ENCODE peak calls at places on chromosomes 7 and 10, in seven cellular contexts. One of them, this sample, is unnamed.

GRCh38 chr10:113202011-113202410 is 252.0 kb downstream of the TCF7L2 start:
- DNase-seq in AG10803: no peak
- DNase-seq in WERI-Rb-1: no peak
- DNase-seq in GM12878: no peak
- DNase-seq in HCT116: no peak
- DNase-seq in small intestine: no peak
- DNase-seq in fibroblast of pulmonary artery: no peak
- DNase-seq in this sample: no peak

GRCh38 chr10:45452743-45453452 is 78.9 kb downstream of the ALOX5 start:
- DNase-seq in AG10803: no peak
- DNase-seq in WERI-Rb-1: no peak
- DNase-seq in GM12878: no peak
- DNase-seq in HCT116: no peak
- DNase-seq in small intestine: no peak
- DNase-seq in fibroblast of pulmonary artery: no peak
- DNase-seq in this sample: no peak

GRCh38 chr7:99707096-99707495 is 27.3 kb upstream of the CYP3A5 start:
- DNase-seq in AG10803: peak
- DNase-seq in WERI-Rb-1: no peak
- DNase-seq in GM12878: no peak
- DNase-seq in HCT116: no peak
- DNase-seq in small intestine: no peak
- DNase-seq in fibroblast of pulmonary artery: peak
- DNase-seq in this sample: no peak

GRCh38 chr7:80392229-80393169 is 119.4 kb downstream of the GNAT3 start:
- DNase-seq in AG10803: peak
- DNase-seq in WERI-Rb-1: no peak
- DNase-seq in GM12878: no peak
- DNase-seq in HCT116: peak
- DNase-seq in small intestine: peak
- DNase-seq in fibroblast of pulmonary artery: peak
- DNase-seq in this sample: no peak

GRCh38 chr10:129645487-129645886 is 178.4 kb downstream of the MGMT start:
- DNase-seq in AG10803: no peak
- DNase-seq in WERI-Rb-1: no peak
- DNase-seq in GM12878: no peak
- DNase-seq in HCT116: no peak
- DNase-seq in small intestine: no peak
- DNase-seq in fibroblast of pulmonary artery: no peak
- DNase-seq in this sample: no peak

GRCh38 chr10:35595106-35595505 is 10.0 kb upstream of the GJD4 start:
- DNase-seq in AG10803: no peak
- DNase-seq in WERI-Rb-1: no peak
- DNase-seq in GM12878: no peak
- DNase-seq in HCT116: no peak
- DNase-seq in small intestine: no peak
- DNase-seq in fibroblast of pulmonary artery: no peak
- DNase-seq in this sample: no peak

GRCh38 chr7:81301815-81302214 is 383.0 kb upstream of the SEMA3C start:
- DNase-seq in AG10803: no peak
- DNase-seq in WERI-Rb-1: no peak
- DNase-seq in GM12878: no peak
- DNase-seq in HCT116: no peak
- DNase-seq in small intestine: peak
- DNase-seq in fibroblast of pulmonary artery: no peak
- DNase-seq in this sample: no peak

GRCh38 chr7:106057204-106057961 is 54.7 kb downstream of the SYPL1 start:
- DNase-seq in AG10803: no peak
- DNase-seq in WERI-Rb-1: no peak
- DNase-seq in GM12878: no peak
- DNase-seq in HCT116: no peak
- DNase-seq in small intestine: no peak
- DNase-seq in fibroblast of pulmonary artery: no peak
- DNase-seq in this sample: no peak

GRCh38 chr7:15166620-15167019 is 264.1 kb upstream of the DGKB start:
- DNase-seq in AG10803: no peak
- DNase-seq in WERI-Rb-1: no peak
- DNase-seq in GM12878: no peak
- DNase-seq in HCT116: no peak
- DNase-seq in small intestine: no peak
- DNase-seq in fibroblast of pulmonary artery: no peak
- DNase-seq in this sample: no peak

GRCh38 chr7:123727071-123727837 is 21.5 kb downstream of the WASL start:
- DNase-seq in AG10803: peak
- DNase-seq in WERI-Rb-1: no peak
- DNase-seq in GM12878: no peak
- DNase-seq in HCT116: no peak
- DNase-seq in small intestine: no peak
- DNase-seq in fibroblast of pulmonary artery: peak
- DNase-seq in this sample: no peak

GRCh38 chr7:30923774-30924413 is 12.2 kb downstream of the AQP1 start:
- DNase-seq in AG10803: no peak
- DNase-seq in WERI-Rb-1: peak
- DNase-seq in GM12878: no peak
- DNase-seq in HCT116: no peak
- DNase-seq in small intestine: no peak
- DNase-seq in fibroblast of pulmonary artery: no peak
- DNase-seq in this sample: peak

GRCh38 chr10:101843032-101843991 is at the start of gene KCNIP2:
- DNase-seq in AG10803: no peak
- DNase-seq in WERI-Rb-1: peak
- DNase-seq in GM12878: no peak
- DNase-seq in HCT116: no peak
- DNase-seq in small intestine: no peak
- DNase-seq in fibroblast of pulmonary artery: no peak
- DNase-seq in this sample: peak

GRCh38 chr7:64946772-64947171 is 43.7 kb downstream of the ZNF273 start:
- DNase-seq in AG10803: no peak
- DNase-seq in WERI-Rb-1: peak
- DNase-seq in GM12878: no peak
- DNase-seq in HCT116: no peak
- DNase-seq in small intestine: no peak
- DNase-seq in fibroblast of pulmonary artery: peak
- DNase-seq in this sample: peak

GRCh38 chr7:148379693-148380092 is 210.9 kb upstream of the C7orf33 start:
- DNase-seq in AG10803: no peak
- DNase-seq in WERI-Rb-1: no peak
- DNase-seq in GM12878: no peak
- DNase-seq in HCT116: no peak
- DNase-seq in small intestine: no peak
- DNase-seq in fibroblast of pulmonary artery: no peak
- DNase-seq in this sample: no peak

GRCh38 chr7:265192-265997 is 24.6 kb upstream of the FOXL3 start:
- DNase-seq in AG10803: peak
- DNase-seq in WERI-Rb-1: peak
- DNase-seq in GM12878: no peak
- DNase-seq in HCT116: no peak
- DNase-seq in small intestine: no peak
- DNase-seq in fibroblast of pulmonary artery: no peak
- DNase-seq in this sample: no peak

GRCh38 chr10:77637986-77638765 is 568 bp upstream of the KCNMA1 start:
- DNase-seq in AG10803: peak
- DNase-seq in WERI-Rb-1: peak
- DNase-seq in GM12878: no peak
- DNase-seq in HCT116: no peak
- DNase-seq in small intestine: peak
- DNase-seq in fibroblast of pulmonary artery: peak
- DNase-seq in this sample: no peak

GRCh38 chr7:34160261-34160752 is 255.0 kb downstream of the BMPER start:
- DNase-seq in AG10803: peak
- DNase-seq in WERI-Rb-1: no peak
- DNase-seq in GM12878: no peak
- DNase-seq in HCT116: no peak
- DNase-seq in small intestine: no peak
- DNase-seq in fibroblast of pulmonary artery: peak
- DNase-seq in this sample: no peak

GRCh38 chr10:15251791-15252380 is 83.4 kb upstream of the NMT2 start:
- DNase-seq in AG10803: no peak
- DNase-seq in WERI-Rb-1: no peak
- DNase-seq in GM12878: no peak
- DNase-seq in HCT116: no peak
- DNase-seq in small intestine: no peak
- DNase-seq in fibroblast of pulmonary artery: no peak
- DNase-seq in this sample: no peak

GRCh38 chr10:117448840-117449239 is 73.6 kb upstream of the PDZD8 start:
- DNase-seq in AG10803: no peak
- DNase-seq in WERI-Rb-1: no peak
- DNase-seq in GM12878: no peak
- DNase-seq in HCT116: no peak
- DNase-seq in small intestine: no peak
- DNase-seq in fibroblast of pulmonary artery: no peak
- DNase-seq in this sample: no peak

GRCh38 chr7:106143711-106144347 is 31.7 kb upstream of the SYPL1 start:
- DNase-seq in AG10803: no peak
- DNase-seq in WERI-Rb-1: peak
- DNase-seq in GM12878: no peak
- DNase-seq in HCT116: no peak
- DNase-seq in small intestine: no peak
- DNase-seq in fibroblast of pulmonary artery: no peak
- DNase-seq in this sample: no peak

GRCh38 chr7:30524545-30524944 is 19.9 kb upstream of the GGCT start:
- DNase-seq in AG10803: no peak
- DNase-seq in WERI-Rb-1: no peak
- DNase-seq in GM12878: no peak
- DNase-seq in HCT116: no peak
- DNase-seq in small intestine: peak
- DNase-seq in fibroblast of pulmonary artery: no peak
- DNase-seq in this sample: no peak

GRCh38 chr7:151426486-151426905 is 13.4 kb downstream of the CRYGN start:
- DNase-seq in AG10803: peak
- DNase-seq in WERI-Rb-1: no peak
- DNase-seq in GM12878: no peak
- DNase-seq in HCT116: peak
- DNase-seq in small intestine: no peak
- DNase-seq in fibroblast of pulmonary artery: peak
- DNase-seq in this sample: no peak

GRCh38 chr10:29804025-29804852 is 169.5 kb upstream of the SVIL start:
- DNase-seq in AG10803: peak
- DNase-seq in WERI-Rb-1: no peak
- DNase-seq in GM12878: no peak
- DNase-seq in HCT116: peak
- DNase-seq in small intestine: peak
- DNase-seq in fibroblast of pulmonary artery: peak
- DNase-seq in this sample: no peak

GRCh38 chr10:3791974-3792633 is 7.1 kb upstream of the KLF6 start:
- DNase-seq in AG10803: peak
- DNase-seq in WERI-Rb-1: no peak
- DNase-seq in GM12878: no peak
- DNase-seq in HCT116: no peak
- DNase-seq in small intestine: no peak
- DNase-seq in fibroblast of pulmonary artery: no peak
- DNase-seq in this sample: no peak

GRCh38 chr10:17212802-17213204 is 11.3 kb upstream of the TRDMT1 start:
- DNase-seq in AG10803: no peak
- DNase-seq in WERI-Rb-1: no peak
- DNase-seq in GM12878: no peak
- DNase-seq in HCT116: no peak
- DNase-seq in small intestine: no peak
- DNase-seq in fibroblast of pulmonary artery: no peak
- DNase-seq in this sample: no peak

DNA sequence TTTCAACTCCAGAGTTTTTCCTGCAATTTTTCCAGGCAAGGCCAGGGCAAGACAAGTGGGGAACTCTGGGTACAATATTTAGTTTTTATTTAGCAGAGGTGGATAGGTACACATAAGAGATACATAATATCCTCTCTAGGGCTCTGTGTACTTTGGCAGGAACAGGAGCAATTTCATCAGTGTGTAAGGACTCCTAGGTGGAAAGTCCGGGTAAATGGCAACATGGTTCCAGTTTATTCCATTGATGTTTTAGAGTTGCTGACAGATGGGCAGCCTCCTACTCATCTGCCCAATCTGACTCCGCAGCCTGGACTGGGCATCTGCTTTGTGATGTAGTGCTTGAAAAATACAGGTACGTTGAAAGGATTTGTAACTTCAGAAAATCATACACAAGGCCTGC is 5.8 kb downstream of the PON1 start:
- DNase-seq in AG10803: no peak
- DNase-seq in WERI-Rb-1: no peak
- DNase-seq in GM12878: no peak
- DNase-seq in HCT116: no peak
- DNase-seq in small intestine: no peak
- DNase-seq in fibroblast of pulmonary artery: no peak
- DNase-seq in this sample: no peak
- H3K4me3 ChIP-seq in AG10803: no peak
- H3K4me3 ChIP-seq in WERI-Rb-1: no peak
- H3K4me3 ChIP-seq in GM12878: no peak
- H3K4me3 ChIP-seq in HCT116: no peak
- H3K4me3 ChIP-seq in small intestine: no peak
- H3K4me3 ChIP-seq in fibroblast of pulmonary artery: no peak
- H3K4me3 ChIP-seq in this sample: no peak

GRCh38 chr7:100895956-100896742 is 461 bp upstream of the ACHE start:
- DNase-seq in AG10803: no peak
- DNase-seq in WERI-Rb-1: peak
- DNase-seq in GM12878: no peak
- DNase-seq in HCT116: no peak
- DNase-seq in small intestine: peak
- DNase-seq in fibroblast of pulmonary artery: no peak
- DNase-seq in this sample: peak
- H3K4me3 ChIP-seq in AG10803: no peak
- H3K4me3 ChIP-seq in WERI-Rb-1: peak
- H3K4me3 ChIP-seq in GM12878: peak
- H3K4me3 ChIP-seq in HCT116: peak
- H3K4me3 ChIP-seq in small intestine: peak
- H3K4me3 ChIP-seq in fibroblast of pulmonary artery: no peak
- H3K4me3 ChIP-seq in this sample: peak

GRCh38 chr10:23031318-23031717 is 64.1 kb upstream of the MSRB2 start:
- DNase-seq in AG10803: no peak
- DNase-seq in WERI-Rb-1: no peak
- DNase-seq in GM12878: no peak
- DNase-seq in HCT116: no peak
- DNase-seq in small intestine: no peak
- DNase-seq in fibroblast of pulmonary artery: no peak
- DNase-seq in this sample: no peak
- H3K4me3 ChIP-seq in AG10803: no peak
- H3K4me3 ChIP-seq in WERI-Rb-1: no peak
- H3K4me3 ChIP-seq in GM12878: no peak
- H3K4me3 ChIP-seq in HCT116: no peak
- H3K4me3 ChIP-seq in small intestine: no peak
- H3K4me3 ChIP-seq in fibroblast of pulmonary artery: no peak
- H3K4me3 ChIP-seq in this sample: no peak

GRCh38 chr7:158957921-158958471 is 101.6 kb downstream of the DYNC2I1 start:
- DNase-seq in AG10803: no peak
- DNase-seq in WERI-Rb-1: peak
- DNase-seq in GM12878: no peak
- DNase-seq in HCT116: no peak
- DNase-seq in small intestine: peak
- DNase-seq in fibroblast of pulmonary artery: no peak
- DNase-seq in this sample: no peak
- H3K4me3 ChIP-seq in AG10803: no peak
- H3K4me3 ChIP-seq in WERI-Rb-1: peak
- H3K4me3 ChIP-seq in GM12878: peak
- H3K4me3 ChIP-seq in HCT116: no peak
- H3K4me3 ChIP-seq in small intestine: peak
- H3K4me3 ChIP-seq in fibroblast of pulmonary artery: no peak
- H3K4me3 ChIP-seq in this sample: peak